ENCODE peak calls at places on chromosomes 5 and 9, in eight cellular contexts. One of them, this sample, is unnamed.

GRCh38 chr9:96383165-96383939 is at the start of gene SLC35D2:
- DNase-seq in AG20443: peak; percentile 92
- DNase-seq in iris pigment epithelial cell: peak; percentile 52
- DNase-seq in MV-4-11: peak; percentile 12
- DNase-seq in kidney tubule cell: peak; percentile 82
- DNase-seq in NCI-H1092 treated with DMSO at 0.1 percent for 48 hours: no peak
- DNase-seq in astrocyte of the spinal cord: peak; percentile 51
- DNase-seq in lower leg skin: peak; percentile 88
- DNase-seq in this sample: peak; percentile 19

GRCh38 chr9:132752877-132753592 is 82.8 kb downstream of the GTF3C4 start:
- DNase-seq in AG20443: no peak
- DNase-seq in iris pigment epithelial cell: no peak
- DNase-seq in MV-4-11: no peak
- DNase-seq in kidney tubule cell: no peak
- DNase-seq in NCI-H1092 treated with DMSO at 0.1 percent for 48 hours: peak; percentile 46
- DNase-seq in astrocyte of the spinal cord: no peak
- DNase-seq in lower leg skin: peak; percentile 46
- DNase-seq in this sample: no peak

GRCh38 chr5:80739487-80739886 is 84.7 kb upstream of the DHFR start:
- DNase-seq in AG20443: no peak
- DNase-seq in iris pigment epithelial cell: no peak
- DNase-seq in MV-4-11: no peak
- DNase-seq in kidney tubule cell: peak; percentile 8
- DNase-seq in NCI-H1092 treated with DMSO at 0.1 percent for 48 hours: no peak
- DNase-seq in astrocyte of the spinal cord: no peak
- DNase-seq in lower leg skin: no peak
- DNase-seq in this sample: no peak

GRCh38 chr5:34555699-34556513 is 100.2 kb upstream of the RAI14 start:
- DNase-seq in AG20443: no peak
- DNase-seq in iris pigment epithelial cell: no peak
- DNase-seq in MV-4-11: no peak
- DNase-seq in kidney tubule cell: peak; percentile 84
- DNase-seq in NCI-H1092 treated with DMSO at 0.1 percent for 48 hours: no peak
- DNase-seq in astrocyte of the spinal cord: no peak
- DNase-seq in lower leg skin: no peak
- DNase-seq in this sample: no peak

GRCh38 chr5:88692979-88693932 is 189.7 kb downstream of the MEF2C start:
- DNase-seq in AG20443: peak; percentile 48
- DNase-seq in iris pigment epithelial cell: no peak
- DNase-seq in MV-4-11: no peak
- DNase-seq in kidney tubule cell: no peak
- DNase-seq in NCI-H1092 treated with DMSO at 0.1 percent for 48 hours: no peak
- DNase-seq in astrocyte of the spinal cord: peak; percentile 12
- DNase-seq in lower leg skin: no peak
- DNase-seq in this sample: no peak

GRCh38 chr5:177204281-177204680 is 70.7 kb downstream of the NSD1 start:
- DNase-seq in AG20443: no peak
- DNase-seq in iris pigment epithelial cell: no peak
- DNase-seq in MV-4-11: no peak
- DNase-seq in kidney tubule cell: no peak
- DNase-seq in NCI-H1092 treated with DMSO at 0.1 percent for 48 hours: no peak
- DNase-seq in astrocyte of the spinal cord: no peak
- DNase-seq in lower leg skin: no peak
- DNase-seq in this sample: no peak

GRCh38 chr5:108818613-108819272 is 71.0 kb downstream of the FER start:
- DNase-seq in AG20443: peak; percentile 35
- DNase-seq in iris pigment epithelial cell: peak; percentile 80
- DNase-seq in MV-4-11: peak; percentile 26
- DNase-seq in kidney tubule cell: peak; percentile 58
- DNase-seq in NCI-H1092 treated with DMSO at 0.1 percent for 48 hours: no peak
- DNase-seq in astrocyte of the spinal cord: peak; percentile 46
- DNase-seq in lower leg skin: no peak
- DNase-seq in this sample: no peak

GRCh38 chr5:3958389-3958788 is 362.8 kb downstream of the IRX1 start:
- DNase-seq in AG20443: no peak
- DNase-seq in iris pigment epithelial cell: no peak
- DNase-seq in MV-4-11: no peak
- DNase-seq in kidney tubule cell: no peak
- DNase-seq in NCI-H1092 treated with DMSO at 0.1 percent for 48 hours: no peak
- DNase-seq in astrocyte of the spinal cord: no peak
- DNase-seq in lower leg skin: no peak
- DNase-seq in this sample: no peak

GRCh38 chr9:129201289-129201688 is 23.2 kb upstream of the IER5L start:
- DNase-seq in AG20443: no peak
- DNase-seq in iris pigment epithelial cell: no peak
- DNase-seq in MV-4-11: no peak
- DNase-seq in kidney tubule cell: no peak
- DNase-seq in NCI-H1092 treated with DMSO at 0.1 percent for 48 hours: no peak
- DNase-seq in astrocyte of the spinal cord: no peak
- DNase-seq in lower leg skin: no peak
- DNase-seq in this sample: no peak

GRCh38 chr5:67095346-67095871 is 101.2 kb downstream of the CD180 start:
- DNase-seq in AG20443: peak; percentile 55
- DNase-seq in iris pigment epithelial cell: peak; percentile 57
- DNase-seq in MV-4-11: no peak
- DNase-seq in kidney tubule cell: peak; percentile 61
- DNase-seq in NCI-H1092 treated with DMSO at 0.1 percent for 48 hours: no peak
- DNase-seq in astrocyte of the spinal cord: peak; percentile 60
- DNase-seq in lower leg skin: peak; percentile 95
- DNase-seq in this sample: no peak

GRCh38 chr5:6740586-6741150 is 27.4 kb downstream of the TENT4A start:
- DNase-seq in AG20443: no peak
- DNase-seq in iris pigment epithelial cell: no peak
- DNase-seq in MV-4-11: no peak
- DNase-seq in kidney tubule cell: no peak
- DNase-seq in NCI-H1092 treated with DMSO at 0.1 percent for 48 hours: no peak
- DNase-seq in astrocyte of the spinal cord: no peak
- DNase-seq in lower leg skin: peak; percentile 80
- DNase-seq in this sample: no peak

GRCh38 chr5:72427488-72428437 is 79.4 kb downstream of the ZNF366 start:
- DNase-seq in AG20443: peak; percentile 57
- DNase-seq in iris pigment epithelial cell: peak; percentile 88
- DNase-seq in MV-4-11: no peak
- DNase-seq in kidney tubule cell: peak; percentile 78
- DNase-seq in NCI-H1092 treated with DMSO at 0.1 percent for 48 hours: no peak
- DNase-seq in astrocyte of the spinal cord: peak; percentile 45
- DNase-seq in lower leg skin: no peak
- DNase-seq in this sample: no peak

GRCh38 chr9:90805006-90805993 is 3.7 kb downstream of the SYK start:
- DNase-seq in AG20443: no peak
- DNase-seq in iris pigment epithelial cell: no peak
- DNase-seq in MV-4-11: peak; percentile 8
- DNase-seq in kidney tubule cell: peak; percentile 21
- DNase-seq in NCI-H1092 treated with DMSO at 0.1 percent for 48 hours: peak; percentile 93
- DNase-seq in astrocyte of the spinal cord: no peak
- DNase-seq in lower leg skin: no peak
- DNase-seq in this sample: no peak

GRCh38 chr5:140311011-140311467 is 8.1 kb upstream of the PFDN1 start:
- DNase-seq in AG20443: peak; percentile 58
- DNase-seq in iris pigment epithelial cell: peak; percentile 91
- DNase-seq in MV-4-11: no peak
- DNase-seq in kidney tubule cell: peak; percentile 84
- DNase-seq in NCI-H1092 treated with DMSO at 0.1 percent for 48 hours: no peak
- DNase-seq in astrocyte of the spinal cord: peak; percentile 92
- DNase-seq in lower leg skin: no peak
- DNase-seq in this sample: no peak

GRCh38 chr5:96986450-96986849 is 50.6 kb downstream of the LNPEP start:
- DNase-seq in AG20443: no peak
- DNase-seq in iris pigment epithelial cell: no peak
- DNase-seq in MV-4-11: no peak
- DNase-seq in kidney tubule cell: no peak
- DNase-seq in NCI-H1092 treated with DMSO at 0.1 percent for 48 hours: peak; percentile 1
- DNase-seq in astrocyte of the spinal cord: no peak
- DNase-seq in lower leg skin: no peak
- DNase-seq in this sample: no peak

GRCh38 chr5:136040746-136041415 is 12.1 kb downstream of the TGFBI start:
- DNase-seq in AG20443: no peak
- DNase-seq in iris pigment epithelial cell: no peak
- DNase-seq in MV-4-11: no peak
- DNase-seq in kidney tubule cell: peak; percentile 85
- DNase-seq in NCI-H1092 treated with DMSO at 0.1 percent for 48 hours: no peak
- DNase-seq in astrocyte of the spinal cord: no peak
- DNase-seq in lower leg skin: no peak
- DNase-seq in this sample: no peak

GRCh38 chr9:37079370-37080164 is 40.8 kb upstream of the ZCCHC7 start:
- DNase-seq in AG20443: peak; percentile 98
- DNase-seq in iris pigment epithelial cell: peak; percentile 88
- DNase-seq in MV-4-11: peak; percentile 93
- DNase-seq in kidney tubule cell: peak; percentile 95
- DNase-seq in NCI-H1092 treated with DMSO at 0.1 percent for 48 hours: peak; percentile 97
- DNase-seq in astrocyte of the spinal cord: peak; percentile 93
- DNase-seq in lower leg skin: peak; percentile 98
- DNase-seq in this sample: peak; percentile 94

GRCh38 chr5:170216262-170216864 is 16.4 kb upstream of the C5orf58 start:
- DNase-seq in AG20443: peak; percentile 62
- DNase-seq in iris pigment epithelial cell: peak; percentile 70
- DNase-seq in MV-4-11: peak; percentile 43
- DNase-seq in kidney tubule cell: peak; percentile 70
- DNase-seq in NCI-H1092 treated with DMSO at 0.1 percent for 48 hours: peak; percentile 61
- DNase-seq in astrocyte of the spinal cord: peak; percentile 68
- DNase-seq in lower leg skin: no peak
- DNase-seq in this sample: no peak

GRCh38 chr5:443239-444151 is 519 bp downstream of the EXOC3 start:
- DNase-seq in AG20443: no peak
- DNase-seq in iris pigment epithelial cell: no peak
- DNase-seq in MV-4-11: no peak
- DNase-seq in kidney tubule cell: peak; percentile 23
- DNase-seq in NCI-H1092 treated with DMSO at 0.1 percent for 48 hours: no peak
- DNase-seq in astrocyte of the spinal cord: no peak
- DNase-seq in lower leg skin: peak; percentile 89
- DNase-seq in this sample: peak; percentile 54

GRCh38 chr5:8869932-8870331 is 675.9 kb downstream of the SEMA5A start:
- DNase-seq in AG20443: no peak
- DNase-seq in iris pigment epithelial cell: no peak
- DNase-seq in MV-4-11: no peak
- DNase-seq in kidney tubule cell: no peak
- DNase-seq in NCI-H1092 treated with DMSO at 0.1 percent for 48 hours: no peak
- DNase-seq in astrocyte of the spinal cord: no peak
- DNase-seq in lower leg skin: no peak
- DNase-seq in this sample: no peak

GRCh38 chr9:73118898-73119554 is 32.6 kb upstream of the ANXA1 start:
- DNase-seq in AG20443: peak; percentile 55
- DNase-seq in iris pigment epithelial cell: peak; percentile 70
- DNase-seq in MV-4-11: no peak
- DNase-seq in kidney tubule cell: peak; percentile 94
- DNase-seq in NCI-H1092 treated with DMSO at 0.1 percent for 48 hours: no peak
- DNase-seq in astrocyte of the spinal cord: peak; percentile 54
- DNase-seq in lower leg skin: no peak
- DNase-seq in this sample: no peak

GRCh38 chr5:179415291-179416060 is 70.2 kb upstream of the ADAMTS2 start:
- DNase-seq in AG20443: no peak
- DNase-seq in iris pigment epithelial cell: no peak
- DNase-seq in MV-4-11: no peak
- DNase-seq in kidney tubule cell: no peak
- DNase-seq in NCI-H1092 treated with DMSO at 0.1 percent for 48 hours: no peak
- DNase-seq in astrocyte of the spinal cord: no peak
- DNase-seq in lower leg skin: peak; percentile 0
- DNase-seq in this sample: no peak

GRCh38 chr5:65144136-65144871 is 337.4 kb downstream of the ADAMTS6 start:
- DNase-seq in AG20443: no peak
- DNase-seq in iris pigment epithelial cell: no peak
- DNase-seq in MV-4-11: no peak
- DNase-seq in kidney tubule cell: no peak
- DNase-seq in NCI-H1092 treated with DMSO at 0.1 percent for 48 hours: no peak
- DNase-seq in astrocyte of the spinal cord: no peak
- DNase-seq in lower leg skin: no peak
- DNase-seq in this sample: no peak

GRCh38 chr5:142925795-142926194 is 155.6 kb downstream of the ARHGAP26 start:
- DNase-seq in AG20443: peak; percentile 79
- DNase-seq in iris pigment epithelial cell: peak; percentile 84
- DNase-seq in MV-4-11: no peak
- DNase-seq in kidney tubule cell: peak; percentile 51
- DNase-seq in NCI-H1092 treated with DMSO at 0.1 percent for 48 hours: no peak
- DNase-seq in astrocyte of the spinal cord: peak; percentile 81
- DNase-seq in lower leg skin: no peak
- DNase-seq in this sample: no peak

GRCh38 chr9:137982132-137982666 is 104.6 kb downstream of the CACNA1B start:
- DNase-seq in AG20443: no peak
- DNase-seq in iris pigment epithelial cell: peak; percentile 5
- DNase-seq in MV-4-11: no peak
- DNase-seq in kidney tubule cell: peak; percentile 12
- DNase-seq in NCI-H1092 treated with DMSO at 0.1 percent for 48 hours: no peak
- DNase-seq in astrocyte of the spinal cord: no peak
- DNase-seq in lower leg skin: no peak
- DNase-seq in this sample: no peak

GRCh38 chr9:137606005-137606601 is 617 bp downstream of the ARRDC1 start:
- DNase-seq in AG20443: no peak
- DNase-seq in iris pigment epithelial cell: no peak
- DNase-seq in MV-4-11: no peak
- DNase-seq in kidney tubule cell: peak; percentile 26
- DNase-seq in NCI-H1092 treated with DMSO at 0.1 percent for 48 hours: peak; percentile 41
- DNase-seq in astrocyte of the spinal cord: no peak
- DNase-seq in lower leg skin: no peak
- DNase-seq in this sample: peak; percentile 32

GRCh38 chr9:134568116-134568515 is 73.5 kb upstream of the COL5A1 start:
- DNase-seq in AG20443: no peak
- DNase-seq in iris pigment epithelial cell: no peak
- DNase-seq in MV-4-11: no peak
- DNase-seq in kidney tubule cell: no peak
- DNase-seq in NCI-H1092 treated with DMSO at 0.1 percent for 48 hours: no peak
- DNase-seq in astrocyte of the spinal cord: no peak
- DNase-seq in lower leg skin: peak; percentile 73
- DNase-seq in this sample: no peak

GRCh38 chr5:165209101-165209727 is 1703.8 kb downstream of the MAT2B start:
- DNase-seq in AG20443: peak; percentile 17
- DNase-seq in iris pigment epithelial cell: peak; percentile 28
- DNase-seq in MV-4-11: peak; percentile 76
- DNase-seq in kidney tubule cell: peak; percentile 30
- DNase-seq in NCI-H1092 treated with DMSO at 0.1 percent for 48 hours: no peak
- DNase-seq in astrocyte of the spinal cord: peak; percentile 30
- DNase-seq in lower leg skin: no peak
- DNase-seq in this sample: no peak

GRCh38 chr5:145237843-145238242 is 597.3 kb downstream of the PRELID2 start:
- DNase-seq in AG20443: no peak
- DNase-seq in iris pigment epithelial cell: peak; percentile 76
- DNase-seq in MV-4-11: no peak
- DNase-seq in kidney tubule cell: peak; percentile 77
- DNase-seq in NCI-H1092 treated with DMSO at 0.1 percent for 48 hours: peak; percentile 67
- DNase-seq in astrocyte of the spinal cord: peak; percentile 45
- DNase-seq in lower leg skin: no peak
- DNase-seq in this sample: no peak

GRCh38 chr9:122004589-122004988 is 88.5 kb downstream of the TTLL11 start:
- DNase-seq in AG20443: no peak
- DNase-seq in iris pigment epithelial cell: no peak
- DNase-seq in MV-4-11: no peak
- DNase-seq in kidney tubule cell: no peak
- DNase-seq in NCI-H1092 treated with DMSO at 0.1 percent for 48 hours: no peak
- DNase-seq in astrocyte of the spinal cord: no peak
- DNase-seq in lower leg skin: peak; percentile 63
- DNase-seq in this sample: no peak

GRCh38 chr9:126474201-126474765 is 139.4 kb upstream of the LMX1B start:
- DNase-seq in AG20443: peak; percentile 58
- DNase-seq in iris pigment epithelial cell: peak; percentile 76
- DNase-seq in MV-4-11: no peak
- DNase-seq in kidney tubule cell: no peak
- DNase-seq in NCI-H1092 treated with DMSO at 0.1 percent for 48 hours: no peak
- DNase-seq in astrocyte of the spinal cord: peak; percentile 74
- DNase-seq in lower leg skin: no peak
- DNase-seq in this sample: no peak

GRCh38 chr9:87276327-87276841 is 221.3 kb upstream of the DAPK1 start:
- DNase-seq in AG20443: peak; percentile 68
- DNase-seq in iris pigment epithelial cell: peak; percentile 93
- DNase-seq in MV-4-11: peak; percentile 78
- DNase-seq in kidney tubule cell: peak; percentile 67
- DNase-seq in NCI-H1092 treated with DMSO at 0.1 percent for 48 hours: no peak
- DNase-seq in astrocyte of the spinal cord: peak; percentile 90
- DNase-seq in lower leg skin: no peak
- DNase-seq in this sample: no peak

GRCh38 chr5:154642499-154643245 is 112.5 kb upstream of the LARP1 start:
- DNase-seq in AG20443: peak; percentile 55
- DNase-seq in iris pigment epithelial cell: peak; percentile 34
- DNase-seq in MV-4-11: peak; percentile 2
- DNase-seq in kidney tubule cell: peak; percentile 45
- DNase-seq in NCI-H1092 treated with DMSO at 0.1 percent for 48 hours: peak; percentile 1
- DNase-seq in astrocyte of the spinal cord: peak; percentile 30
- DNase-seq in lower leg skin: no peak
- DNase-seq in this sample: no peak

GRCh38 chr9:129490583-129491485 is 130.1 kb downstream of the C9orf50 start:
- DNase-seq in AG20443: no peak
- DNase-seq in iris pigment epithelial cell: no peak
- DNase-seq in MV-4-11: no peak
- DNase-seq in kidney tubule cell: peak; percentile 35
- DNase-seq in NCI-H1092 treated with DMSO at 0.1 percent for 48 hours: no peak
- DNase-seq in astrocyte of the spinal cord: no peak
- DNase-seq in lower leg skin: peak; percentile 91
- DNase-seq in this sample: no peak

This sample was measured in activated naive CD4-positive, alpha-beta T cell treated with anti-CD3 and anti-CD28 coated beads, Interleukin-2, amount 50 U/mL, for 16 hours.